ENCODE peak calls at places on chromosome 5, in nine cellular contexts. I, L, W, M, T, E, Y, J and A are unnamed samples.

GRCh38 chr5:81553570-81554212 is 159.8 kb upstream of the ACOT12 start:
- DNase-seq in E (no peak), L (no peak), Y (no peak), J (no peak), T (no peak), W (no peak), I (no peak), M (no peak), A (no peak)

GRCh38 chr5:53479656-53480473 is 564 bp upstream of the FST start:
- DNase-seq in J (peak), W (peak), I (no peak), T (peak), M (peak), E (peak), Y (no peak), L (no peak), A (no peak)

GRCh38 chr5:62144395-62145022 is 161.5 kb upstream of the KIF2A start:
- DNase-seq in T (peak), I (no peak), W (no peak), Y (peak), J (no peak), L (no peak), M (peak), E (no peak), A (no peak)

GRCh38 chr5:88746438-88746882 is 136.5 kb downstream of the MEF2C start:
- DNase-seq in L (no peak), J (no peak), W (no peak), E (no peak), T (no peak), I (no peak), M (no peak), Y (no peak), A (no peak)

GRCh38 chr5:40877371-40877988 is 31.8 kb upstream of the C7 start:
- DNase-seq in M (peak), Y (no peak), E (no peak), L (no peak), I (no peak), T (no peak), J (no peak), W (no peak), A (no peak)

GRCh38 chr5:151780348-151780747 is 8.6 kb downstream of the G3BP1 start:
- DNase-seq in J (no peak), L (no peak), I (no peak), W (no peak), E (no peak), Y (no peak), M (no peak), T (no peak), A (no peak)

GRCh38 chr5:64775288-64775687 is 6.6 kb downstream of the CWC27 start:
- DNase-seq in W (no peak), I (no peak), M (no peak), L (no peak), E (no peak), T (no peak), J (no peak), Y (no peak), A (no peak)

GRCh38 chr5:146561711-146562110 is 45.7 kb upstream of the GPR151 start:
- DNase-seq in L (no peak), E (no peak), W (no peak), Y (no peak), T (no peak), J (no peak), M (no peak), I (no peak), A (no peak)

GRCh38 chr5:61625682-61626620 is 293.9 kb downstream of the ZSWIM6 start:
- DNase-seq in M (no peak), Y (peak), T (peak), W (peak), J (peak), L (peak), I (peak), E (peak), A (peak)

GRCh38 chr5:32709789-32710334 is 1.3 kb upstream of the NPR3 start:
- DNase-seq in L (peak), Y (peak), W (no peak), E (peak), J (peak), M (peak), I (no peak), T (peak), A (peak)

GRCh38 chr5:177220576-177220975 is 82.9 kb downstream of the RAB24 start:
- DNase-seq in I (no peak), E (no peak), T (no peak), W (no peak), Y (no peak), M (no peak), L (no peak), J (no peak), A (no peak)

GRCh38 chr5:132100672-132101261 is 27.2 kb downstream of the CSF2 start:
- DNase-seq in M (no peak), W (no peak), Y (no peak), T (no peak), L (no peak), I (no peak), J (no peak), E (no peak), A (no peak)

GRCh38 chr5:180202939-180203573 is 6.0 kb downstream of the RASGEF1C start:
- DNase-seq in E (no peak), Y (no peak), T (no peak), L (no peak), M (no peak), J (no peak), I (no peak), W (no peak), A (no peak)

GRCh38 chr5:141986072-141986471 is 17.2 kb downstream of the RNF14 start:
- DNase-seq in W (no peak), T (no peak), E (no peak), M (no peak), J (no peak), L (no peak), Y (no peak), I (no peak), A (no peak)